ENCODE peak calls at places on chromosomes 13 and 19, in six cellular contexts. E is GDM1, P is C1 segment of cervical spinal cord, C is cardiac muscle cell, M is left ventricle myocardium inferior, O is NCI-H460. Z is an unnamed sample.

GRCh38 chr13:30616927-30617314 is 799 bp upstream of the USPL1 start:
- DNase-seq in E (peak), P (peak), C (peak), M (peak), O (peak), Z (peak)

GRCh38 chr13:64556391-64556790 is 2673.7 kb downstream of the PCDH9 start:
- DNase-seq in E (no peak), P (no peak), C (no peak), M (no peak), O (no peak), Z (no peak)

GRCh38 chr19:44371815-44372480 is 15.5 kb upstream of the ZNF112 start:
- DNase-seq in E (no peak), P (no peak), C (no peak), M (no peak), O (no peak), Z (no peak)

GRCh38 chr19:56076413-56076998 is 44.6 kb downstream of the ZNF787 start:
- DNase-seq in E (peak), P (no peak), C (peak), M (no peak), O (peak), Z (peak)

GRCh38 chr13:51614350-51614786 is 30.1 kb downstream of the WDFY2 start:
- DNase-seq in E (no peak), P (peak), C (no peak), M (no peak), O (no peak), Z (peak)

GRCh38 chr13:41231786-41232185 is 31.6 kb downstream of the MTRF1 start:
- DNase-seq in E (no peak), P (no peak), C (peak), M (peak), O (no peak), Z (no peak)

GRCh38 chr19:13842294-13843103 is 34.4 kb upstream of the NANOS3 start:
- DNase-seq in E (peak), P (peak), C (peak), M (peak), O (peak), Z (peak)

GRCh38 chr19:30118760-30119159 is 176.7 kb downstream of the URI1 start:
- DNase-seq in E (no peak), P (no peak), C (no peak), M (no peak), O (no peak), Z (no peak)

GRCh38 chr13:21537105-21537504 is 66.9 kb downstream of the MICU2 start:
- DNase-seq in E (no peak), P (no peak), C (peak), M (no peak), O (no peak), Z (no peak)

GRCh38 chr13:40170982-40171381 is 495.5 kb downstream of the FOXO1 start:
- DNase-seq in E (no peak), P (no peak), C (no peak), M (no peak), O (no peak), Z (no peak)

GRCh38 chr19:50821248-50821612 is 2.4 kb downstream of the KLK1 start:
- DNase-seq in E (no peak), P (no peak), C (no peak), M (no peak), O (no peak), Z (no peak)

GRCh38 chr13:25973085-25973484 is 78.7 kb downstream of the SHISA2 start:
- DNase-seq in E (no peak), P (no peak), C (no peak), M (no peak), O (no peak), Z (no peak)

GRCh38 chr13:41931337-41931736 is 29.6 kb downstream of the VWA8 start:
- DNase-seq in E (no peak), P (no peak), C (no peak), M (no peak), O (no peak), Z (no peak)

Z was measured in posterior cingulate gyrus.